ENCODE peak calls at places on chromosomes 2 and 18, in six cellular contexts. One of them, this sample, is unnamed.

GRCh38 chr18:78519394-78520062 is 460.1 kb upstream of the SALL3 start:
- DNase-seq in K562: no peak
- DNase-seq in SK-N-SH: no peak
- DNase-seq in HepG2: no peak
- DNase-seq in HL-60: no peak
- DNase-seq in GM12878: no peak
- DNase-seq in this sample: no peak

GRCh38 chr2:121335294-121336290 is 50.6 kb upstream of the TFCP2L1 start:
- DNase-seq in K562: peak; percentile 14
- DNase-seq in SK-N-SH: no peak
- DNase-seq in HepG2: no peak
- DNase-seq in HL-60: no peak
- DNase-seq in GM12878: no peak
- DNase-seq in this sample: no peak

GRCh38 chr2:216495656-216496055 is 3.0 kb upstream of the RPL37A start:
- DNase-seq in K562: no peak
- DNase-seq in SK-N-SH: no peak
- DNase-seq in HepG2: no peak
- DNase-seq in HL-60: no peak
- DNase-seq in GM12878: no peak
- DNase-seq in this sample: no peak

GRCh38 chr2:238895901-238896600 is 48.2 kb downstream of the TWIST2 start:
- DNase-seq in K562: no peak
- DNase-seq in SK-N-SH: no peak
- DNase-seq in HepG2: peak; percentile 29
- DNase-seq in HL-60: no peak
- DNase-seq in GM12878: no peak
- DNase-seq in this sample: peak; percentile 23

GRCh38 chr2:49516427-49516826 is 362.1 kb upstream of the FSHR start:
- DNase-seq in K562: no peak
- DNase-seq in SK-N-SH: peak; percentile 25
- DNase-seq in HepG2: no peak
- DNase-seq in HL-60: no peak
- DNase-seq in GM12878: no peak
- DNase-seq in this sample: no peak

GRCh38 chr2:196475621-196476020 is 163.9 kb upstream of the CCDC150 start:
- DNase-seq in K562: no peak
- DNase-seq in SK-N-SH: no peak
- DNase-seq in HepG2: no peak
- DNase-seq in HL-60: no peak
- DNase-seq in GM12878: no peak
- DNase-seq in this sample: no peak

GRCh38 chr2:155372969-155373368 is 674.5 kb downstream of the KCNJ3 start:
- DNase-seq in K562: no peak
- DNase-seq in SK-N-SH: no peak
- DNase-seq in HepG2: no peak
- DNase-seq in HL-60: no peak
- DNase-seq in GM12878: no peak
- DNase-seq in this sample: no peak

GRCh38 chr18:45802814-45803492 is 22.5 kb upstream of the SIGLEC15 start:
- DNase-seq in K562: peak; percentile 6
- DNase-seq in SK-N-SH: no peak
- DNase-seq in HepG2: no peak
- DNase-seq in HL-60: no peak
- DNase-seq in GM12878: no peak
- DNase-seq in this sample: no peak

GRCh38 chr18:35892118-35892517 is 80.4 kb upstream of the RMP24 start:
- DNase-seq in K562: no peak
- DNase-seq in SK-N-SH: no peak
- DNase-seq in HepG2: no peak
- DNase-seq in HL-60: no peak
- DNase-seq in GM12878: no peak
- DNase-seq in this sample: no peak

GRCh38 chr2:20513946-20514345 is 67.1 kb downstream of the RHOB start:
- DNase-seq in K562: no peak
- DNase-seq in SK-N-SH: no peak
- DNase-seq in HepG2: no peak
- DNase-seq in HL-60: no peak
- DNase-seq in GM12878: no peak
- DNase-seq in this sample: no peak

GRCh38 chr2:15782009-15782751 is 158.2 kb upstream of the MYCN start:
- DNase-seq in K562: no peak
- DNase-seq in SK-N-SH: no peak
- DNase-seq in HepG2: peak; percentile 87
- DNase-seq in HL-60: no peak
- DNase-seq in GM12878: no peak
- DNase-seq in this sample: no peak

GRCh38 chr2:46276652-46277051 is 20.6 kb upstream of the EPAS1 start:
- DNase-seq in K562: no peak
- DNase-seq in SK-N-SH: no peak
- DNase-seq in HepG2: no peak
- DNase-seq in HL-60: no peak
- DNase-seq in GM12878: no peak
- DNase-seq in this sample: no peak

GRCh38 chr18:6920099-6920955 is 190.8 kb downstream of the ARHGAP28 start:
- DNase-seq in K562: peak; percentile 80
- DNase-seq in SK-N-SH: peak; percentile 67
- DNase-seq in HepG2: peak; percentile 61
- DNase-seq in HL-60: peak; percentile 2
- DNase-seq in GM12878: no peak
- DNase-seq in this sample: peak; percentile 87

GRCh38 chr2:40273623-40274236 is 178.2 kb downstream of the SLC8A1 start:
- DNase-seq in K562: no peak
- DNase-seq in SK-N-SH: no peak
- DNase-seq in HepG2: no peak
- DNase-seq in HL-60: no peak
- DNase-seq in GM12878: no peak
- DNase-seq in this sample: no peak

GRCh38 chr18:24089059-24089458 is 49.8 kb upstream of the CABYR start:
- DNase-seq in K562: no peak
- DNase-seq in SK-N-SH: peak; percentile 39
- DNase-seq in HepG2: no peak
- DNase-seq in HL-60: no peak
- DNase-seq in GM12878: no peak
- DNase-seq in this sample: no peak

GRCh38 chr2:230011617-230012016 is 57.1 kb downstream of the SLC16A14 start:
- DNase-seq in K562: no peak
- DNase-seq in SK-N-SH: no peak
- DNase-seq in HepG2: no peak
- DNase-seq in HL-60: no peak
- DNase-seq in GM12878: no peak
- DNase-seq in this sample: no peak

GRCh38 chr2:110097506-110098220 is 18.0 kb downstream of the MALL start:
- DNase-seq in K562: no peak
- DNase-seq in SK-N-SH: no peak
- DNase-seq in HepG2: no peak
- DNase-seq in HL-60: no peak
- DNase-seq in GM12878: no peak
- DNase-seq in this sample: no peak

GRCh38 chr2:200417389-200417788 is 92.5 kb downstream of the KCTD18 start:
- DNase-seq in K562: no peak
- DNase-seq in SK-N-SH: no peak
- DNase-seq in HepG2: no peak
- DNase-seq in HL-60: no peak
- DNase-seq in GM12878: no peak
- DNase-seq in this sample: no peak

GRCh38 chr18:47944972-47945843 is 14.7 kb upstream of the SMAD2 start:
- DNase-seq in K562: peak; percentile 27
- DNase-seq in SK-N-SH: no peak
- DNase-seq in HepG2: peak; percentile 2
- DNase-seq in HL-60: no peak
- DNase-seq in GM12878: no peak
- DNase-seq in this sample: no peak

GRCh38 chr2:63477686-63478085 is 110.6 kb downstream of the WDPCP start:
- DNase-seq in K562: no peak
- DNase-seq in SK-N-SH: no peak
- DNase-seq in HepG2: no peak
- DNase-seq in HL-60: no peak
- DNase-seq in GM12878: no peak
- DNase-seq in this sample: no peak

GRCh38 chr18:68172842-68173549 is 541.9 kb downstream of the TMX3 start:
- DNase-seq in K562: no peak
- DNase-seq in SK-N-SH: no peak
- DNase-seq in HepG2: peak; percentile 27
- DNase-seq in HL-60: no peak
- DNase-seq in GM12878: no peak
- DNase-seq in this sample: peak; percentile 49

GRCh38 chr2:109264595-109265328 is 135.8 kb downstream of the SH3RF3 start:
- DNase-seq in K562: no peak
- DNase-seq in SK-N-SH: no peak
- DNase-seq in HepG2: peak; percentile 46
- DNase-seq in HL-60: no peak
- DNase-seq in GM12878: no peak
- DNase-seq in this sample: no peak

GRCh38 chr2:181655519-181655918 is 1.4 kb downstream of the CERKL start:
- DNase-seq in K562: no peak
- DNase-seq in SK-N-SH: no peak
- DNase-seq in HepG2: no peak
- DNase-seq in HL-60: no peak
- DNase-seq in GM12878: no peak
- DNase-seq in this sample: no peak

DNA sequence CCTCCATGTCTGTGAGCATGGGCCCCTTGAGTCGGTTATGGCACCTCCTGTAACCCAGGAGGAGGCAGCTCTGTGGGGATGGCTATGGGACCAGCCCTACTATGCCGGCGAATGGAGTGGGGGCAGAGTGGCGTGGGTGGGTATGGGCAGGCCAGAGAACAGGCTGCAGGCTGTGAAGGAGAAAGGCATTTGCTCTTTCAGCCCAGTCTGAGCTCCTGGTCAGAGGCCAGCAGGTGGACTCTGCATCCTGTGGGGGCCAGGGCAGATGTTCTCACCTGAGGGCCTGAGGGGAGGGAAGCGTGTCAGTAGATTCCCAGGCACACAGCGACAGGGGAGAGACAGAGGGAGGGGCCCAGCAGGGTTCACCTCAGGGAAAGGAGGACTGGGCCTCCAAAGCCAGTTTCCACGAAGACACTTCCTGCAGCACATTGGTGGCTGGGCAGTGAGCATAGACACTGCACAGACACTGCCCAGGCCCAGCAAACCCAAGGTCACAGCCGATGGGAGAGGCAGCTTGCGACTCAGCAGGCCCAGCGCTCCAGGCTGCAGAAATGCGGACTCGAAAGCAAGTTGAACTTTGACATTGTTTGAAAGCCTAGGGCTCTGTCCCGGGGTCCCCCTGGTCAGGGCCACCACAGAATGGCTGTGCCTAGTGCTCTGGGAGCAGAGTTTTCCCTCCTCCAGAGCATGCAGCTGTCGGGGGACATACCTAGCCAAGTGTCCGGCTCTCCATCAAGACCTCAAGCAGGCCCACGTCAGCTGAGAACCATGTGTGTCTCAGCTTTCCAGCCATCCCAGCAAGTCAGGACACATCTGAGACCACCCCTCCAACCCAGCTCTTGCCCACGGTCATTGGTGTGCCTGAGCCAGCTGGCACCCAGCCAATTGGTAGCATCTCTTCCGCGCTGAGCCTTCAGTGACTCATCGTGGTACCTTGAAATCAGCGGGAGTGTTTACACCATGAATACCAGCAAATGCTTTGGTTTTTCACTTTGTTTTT is 53.8 kb downstream of the TGOLN2 start:
- DNase-seq in K562: peak; percentile 23
- DNase-seq in SK-N-SH: peak; percentile 66
- DNase-seq in HepG2: peak; percentile 62
- DNase-seq in HL-60: no peak
- DNase-seq in GM12878: no peak
- DNase-seq in this sample: no peak
- TF ChIP-seq GABPA in K562: no peak
- TF ChIP-seq GABPA in SK-N-SH: no peak
- TF ChIP-seq GABPA in HepG2: no peak
- TF ChIP-seq GABPA in HL-60: no peak
- TF ChIP-seq GABPA in GM12878: no peak
- TF ChIP-seq GABPA in this sample: no peak

DNA sequence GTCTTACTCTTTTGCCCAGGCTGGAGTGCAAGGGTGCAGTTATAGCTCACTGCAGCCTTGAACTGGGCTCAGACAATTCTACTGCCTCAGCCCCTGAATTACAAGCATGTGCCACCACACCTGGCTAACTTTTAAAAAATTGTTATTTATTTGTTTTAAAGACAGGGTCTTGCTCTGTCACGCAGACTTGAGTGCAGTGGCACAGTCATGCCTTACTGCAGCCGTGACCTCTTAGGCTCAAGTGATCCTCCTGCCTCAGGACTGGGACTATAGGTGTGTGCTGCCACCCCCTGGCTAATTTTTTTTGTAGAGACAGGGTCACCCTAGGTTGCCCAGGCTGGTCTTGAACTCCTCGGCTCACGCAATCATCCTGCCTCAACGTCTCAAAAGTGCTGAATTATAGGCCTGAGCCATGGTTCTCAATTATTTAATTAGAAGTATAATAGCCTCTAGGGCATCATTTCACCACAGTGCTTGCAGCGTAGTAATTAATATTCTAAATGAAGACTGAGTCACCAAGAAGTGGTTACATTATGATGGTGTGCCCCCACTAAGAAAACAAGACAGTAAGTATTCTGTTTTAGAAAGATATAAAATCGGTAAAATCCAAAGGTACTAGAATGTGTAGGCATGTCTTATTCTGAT is 69.6 kb downstream of the EML4 start:
- DNase-seq in K562: peak; percentile 68
- DNase-seq in SK-N-SH: no peak
- DNase-seq in HepG2: peak; percentile 53
- DNase-seq in HL-60: no peak
- DNase-seq in GM12878: no peak
- DNase-seq in this sample: peak; percentile 23
- TF ChIP-seq GABPA in K562: no peak
- TF ChIP-seq GABPA in SK-N-SH: no peak
- TF ChIP-seq GABPA in HepG2: no peak
- TF ChIP-seq GABPA in HL-60: no peak
- TF ChIP-seq GABPA in GM12878: no peak
- TF ChIP-seq GABPA in this sample: no peak

GRCh38 chr2:29900971-29901633 is 20.3 kb downstream of the ALK start:
- DNase-seq in K562: no peak
- DNase-seq in SK-N-SH: no peak
- DNase-seq in HepG2: no peak
- DNase-seq in HL-60: no peak
- DNase-seq in GM12878: no peak
- DNase-seq in this sample: no peak
- TF ChIP-seq GABPA in K562: no peak
- TF ChIP-seq GABPA in SK-N-SH: no peak
- TF ChIP-seq GABPA in HepG2: no peak
- TF ChIP-seq GABPA in HL-60: no peak
- TF ChIP-seq GABPA in GM12878: no peak
- TF ChIP-seq GABPA in this sample: no peak

GRCh38 chr2:184560603-184561002 is 37.7 kb upstream of the ZNF804A start:
- DNase-seq in K562: peak; percentile 6
- DNase-seq in SK-N-SH: no peak
- DNase-seq in HepG2: no peak
- DNase-seq in HL-60: no peak
- DNase-seq in GM12878: no peak
- DNase-seq in this sample: no peak

GRCh38 chr2:184555352-184555751 is 43.0 kb upstream of the ZNF804A start:
- DNase-seq in K562: no peak
- DNase-seq in SK-N-SH: no peak
- DNase-seq in HepG2: no peak
- DNase-seq in HL-60: no peak
- DNase-seq in GM12878: no peak
- DNase-seq in this sample: no peak

GRCh38 chr2:184556639-184557038 is 41.7 kb upstream of the ZNF804A start:
- DNase-seq in K562: no peak
- DNase-seq in SK-N-SH: no peak
- DNase-seq in HepG2: no peak
- DNase-seq in HL-60: no peak
- DNase-seq in GM12878: no peak
- DNase-seq in this sample: no peak

GRCh38 chr2:184562532-184562931 is 35.8 kb upstream of the ZNF804A start:
- DNase-seq in K562: no peak
- DNase-seq in SK-N-SH: no peak
- DNase-seq in HepG2: no peak
- DNase-seq in HL-60: peak; percentile 82
- DNase-seq in GM12878: no peak
- DNase-seq in this sample: no peak

GRCh38 chr2:184558713-184559464 is 39.4 kb upstream of the ZNF804A start:
- DNase-seq in K562: no peak
- DNase-seq in SK-N-SH: no peak
- DNase-seq in HepG2: no peak
- DNase-seq in HL-60: no peak
- DNase-seq in GM12878: no peak
- DNase-seq in this sample: no peak
- TF ChIP-seq GABPA in K562: no peak
- TF ChIP-seq GABPA in SK-N-SH: no peak
- TF ChIP-seq GABPA in HepG2: no peak
- TF ChIP-seq GABPA in HL-60: no peak
- TF ChIP-seq GABPA in GM12878: no peak
- TF ChIP-seq GABPA in this sample: no peak